ENCODE peak calls at places on chromosomes 13 and 19, in seven cellular contexts. T, P, A, Q, K, Y and J are unnamed samples.

GRCh38 chr19:51002542-51003311 is 1.3 kb upstream of the KLK8 start:
- DNase-seq in T (peak), P (peak), A (peak), Q (peak), K (no peak), Y (peak), J (peak)

GRCh38 chr13:49733181-49733951 is 42.1 kb upstream of the EBPL start:
- DNase-seq in T (no peak), P (peak), A (no peak), Q (no peak), K (no peak), Y (peak), J (no peak)

GRCh38 chr13:99614465-99614885 is 113.2 kb downstream of the TM9SF2 start:
- DNase-seq in T (peak), P (peak), A (no peak), Q (peak), K (peak), Y (peak), J (no peak)

GRCh38 chr19:42226886-42227285 is 6.8 kb downstream of the ZNF526 start:
- DNase-seq in T (no peak), P (no peak), A (no peak), Q (no peak), K (no peak), Y (no peak), J (no peak)

GRCh38 chr13:50678464-50679162 is 164.9 kb downstream of the DLEU7 start:
- DNase-seq in T (no peak), P (peak), A (no peak), Q (peak), K (no peak), Y (no peak), J (peak)

GRCh38 chr13:113026391-113026910 is 57.4 kb downstream of the MCF2L start:
- DNase-seq in T (peak), P (no peak), A (no peak), Q (no peak), K (no peak), Y (no peak), J (no peak)

GRCh38 chr19:43439183-43440063 is 24.7 kb downstream of the TEX101 start:
- DNase-seq in T (no peak), P (peak), A (no peak), Q (peak), K (peak), Y (peak), J (peak)

GRCh38 chr19:531753-532571 is at the start of gene CDC34:
- DNase-seq in T (no peak), P (no peak), A (peak), Q (no peak), K (no peak), Y (peak), J (no peak)

GRCh38 chr13:47114030-47114429 is 217.2 kb upstream of the HTR2A start:
- DNase-seq in T (no peak), P (peak), A (no peak), Q (no peak), K (no peak), Y (no peak), J (no peak)

GRCh38 chr13:28729541-28729940 is 10.8 kb upstream of the SLC46A3 start:
- DNase-seq in T (no peak), P (no peak), A (no peak), Q (no peak), K (no peak), Y (no peak), J (no peak)

GRCh38 chr13:46947425-46948191 is 50.8 kb upstream of the HTR2A start:
- DNase-seq in T (peak), P (no peak), A (no peak), Q (no peak), K (no peak), Y (no peak), J (no peak)

GRCh38 chr13:43325636-43326035 is 302.2 kb downstream of the DNAJC15 start:
- DNase-seq in T (no peak), P (no peak), A (no peak), Q (no peak), K (no peak), Y (no peak), J (no peak)

GRCh38 chr19:1277061-1277460 is 1.7 kb downstream of the FAM174C start:
- DNase-seq in T (no peak), P (no peak), A (no peak), Q (no peak), K (no peak), Y (no peak), J (no peak)

GRCh38 chr19:18158471-18158870 is 5.5 kb downstream of the PIK3R2 start:
- DNase-seq in T (no peak), P (no peak), A (no peak), Q (no peak), K (no peak), Y (no peak), J (no peak)

GRCh38 chr19:343451-343931 is 1.1 kb downstream of the MIER2 start:
- DNase-seq in T (peak), P (peak), A (no peak), Q (no peak), K (no peak), Y (no peak), J (no peak)

GRCh38 chr19:873084-874019 is 13.9 kb downstream of the CFD start:
- DNase-seq in T (no peak), P (peak), A (peak), Q (no peak), K (peak), Y (no peak), J (peak)

GRCh38 chr13:45195421-45195820 is 5.4 kb downstream of the KCTD4 start:
- DNase-seq in T (no peak), P (no peak), A (no peak), Q (no peak), K (no peak), Y (no peak), J (no peak)

GRCh38 chr13:93786846-93787245 is 560.2 kb downstream of the GPC6 start:
- DNase-seq in T (no peak), P (no peak), A (no peak), Q (no peak), K (no peak), Y (no peak), J (no peak)

GRCh38 chr13:111115841-111116500 is 861 bp downstream of the ARHGEF7 start:
- DNase-seq in T (peak), P (peak), A (peak), Q (no peak), K (no peak), Y (peak), J (no peak)

GRCh38 chr19:51565583-51565982 is 5.5 kb upstream of the ZNF175 start:
- DNase-seq in T (no peak), P (no peak), A (no peak), Q (no peak), K (no peak), Y (no peak), J (no peak)

GRCh38 chr19:53131085-53131484 is 1.6 kb downstream of the ZNF415 start:
- DNase-seq in T (peak), P (no peak), A (no peak), Q (no peak), K (no peak), Y (no peak), J (no peak)

GRCh38 chr13:108923386-108924061 is 294.1 kb downstream of the MYO16 start:
- DNase-seq in T (no peak), P (no peak), A (no peak), Q (no peak), K (no peak), Y (no peak), J (no peak)

GRCh38 chr19:4721196-4721595 is 2.4 kb downstream of the DPP9 start:
- DNase-seq in T (no peak), P (no peak), A (no peak), Q (no peak), K (no peak), Y (no peak), J (no peak)

GRCh38 chr19:17680235-17680722 is 7.9 kb downstream of the UNC13A start:
- DNase-seq in T (peak), P (peak), A (peak), Q (peak), K (peak), Y (no peak), J (peak)

GRCh38 chr19:6233051-6233826 is 46.5 kb downstream of the MLLT1 start:
- DNase-seq in T (no peak), P (peak), A (no peak), Q (no peak), K (no peak), Y (no peak), J (no peak)

GRCh38 chr19:14413765-14414171 is 5.4 kb downstream of the DDX39A start:
- DNase-seq in T (no peak), P (peak), A (no peak), Q (no peak), K (no peak), Y (no peak), J (no peak)

GRCh38 chr13:31764556-31764955 is 25.2 kb downstream of the RXFP2 start:
- DNase-seq in T (no peak), P (peak), A (no peak), Q (no peak), K (no peak), Y (no peak), J (no peak)

GRCh38 chr19:47781590-47782318 is 3.3 kb downstream of the SELENOW start:
- DNase-seq in T (no peak), P (no peak), A (no peak), Q (no peak), K (no peak), Y (no peak), J (no peak)

GRCh38 chr19:5184930-5185329 is 155.7 kb downstream of the PTPRS start:
- DNase-seq in T (no peak), P (no peak), A (no peak), Q (no peak), K (no peak), Y (no peak), J (no peak)

GRCh38 chr13:110128546-110128945 is 178.4 kb downstream of the COL4A1 start:
- DNase-seq in T (no peak), P (peak), A (no peak), Q (no peak), K (no peak), Y (no peak), J (no peak)

GRCh38 chr13:45500492-45501174 is 35.9 kb downstream of the COG3 start:
- DNase-seq in T (no peak), P (peak), A (no peak), Q (peak), K (no peak), Y (peak), J (peak)

GRCh38 chr19:24033962-24034342 is 53.0 kb upstream of the ZNF254 start:
- DNase-seq in T (no peak), P (peak), A (peak), Q (peak), K (no peak), Y (peak), J (no peak)

GRCh38 chr19:33410915-33411401 is 37.4 kb downstream of the CEBPG start:
- DNase-seq in T (peak), P (no peak), A (no peak), Q (no peak), K (no peak), Y (no peak), J (no peak)

GRCh38 chr13:106362637-106363036 is 172.8 kb downstream of the EFNB2 start:
- DNase-seq in T (no peak), P (no peak), A (no peak), Q (no peak), K (no peak), Y (no peak), J (no peak)

GRCh38 chr19:5032101-5032967 is 63.4 kb downstream of the KDM4B start:
- DNase-seq in T (no peak), P (peak), A (peak), Q (no peak), K (no peak), Y (peak), J (no peak)

GRCh38 chr19:44846455-44847143 is 502 bp downstream of the NECTIN2 start:
- DNase-seq in T (peak), P (peak), A (peak), Q (peak), K (peak), Y (peak), J (no peak)

GRCh38 chr13:43363156-43363918 is 340.0 kb downstream of the DNAJC15 start:
- DNase-seq in T (no peak), P (peak), A (no peak), Q (no peak), K (no peak), Y (no peak), J (no peak)

GRCh38 chr19:54207908-54208783 is 7.5 kb downstream of the RPS9 start:
- DNase-seq in T (peak), P (peak), A (no peak), Q (no peak), K (no peak), Y (peak), J (no peak)

GRCh38 chr13:43206858-43207257 is 183.5 kb downstream of the DNAJC15 start:
- DNase-seq in T (no peak), P (no peak), A (no peak), Q (no peak), K (no peak), Y (no peak), J (no peak)